ENCODE peak calls at places on chromosomes 16 and 17, in six cellular contexts. D is Panc1, A is GM23248, R is mammary epithelial cell, W is mesenchymal stem cell, P is GM06990. K is an unnamed sample.
A peak's percentile ranks its signal among the peaks of the same experiment; 100 is the strongest.

GRCh38 chr17:69575346-69575761 is 160.9 kb downstream of the MAP2K6 start:
- DNase-seq in D (no peak), A (peak; percentile 47), R (no peak), W (peak; percentile 90), P (no peak), K (peak; percentile 79)

GRCh38 chr16:68061396-68061795 is 23.8 kb upstream of the NFATC3 start:
- DNase-seq in D (no peak), A (no peak), R (no peak), W (no peak), P (no peak), K (no peak)

GRCh38 chr17:31499771-31500554 is 108.5 kb downstream of the RAB11FIP4 start:
- DNase-seq in D (no peak), A (peak; percentile 63), R (peak; percentile 87), W (no peak), P (no peak), K (peak; percentile 44)

GRCh38 chr16:18834873-18835272 is 33.5 kb upstream of the ARL6IP1 start:
- DNase-seq in D (no peak), A (no peak), R (no peak), W (no peak), P (no peak), K (no peak)

GRCh38 chr17:31488264-31488981 is 96.9 kb downstream of the RAB11FIP4 start:
- DNase-seq in D (no peak), A (no peak), R (peak; percentile 25), W (no peak), P (no peak), K (no peak)

GRCh38 chr17:70114405-70114804 is 39.4 kb downstream of the KCNJ16 start:
- DNase-seq in D (no peak), A (no peak), R (no peak), W (no peak), P (no peak), K (no peak)

GRCh38 chr16:35753559-35754390 is 2294.4 kb downstream of the TP53TG3F start:
- DNase-seq in D (no peak), A (no peak), R (no peak), W (no peak), P (no peak), K (no peak)

GRCh38 chr16:54847207-54847606 is 83.5 kb upstream of the IRX5 start:
- DNase-seq in D (no peak), A (peak; percentile 0), R (peak; percentile 100), W (no peak), P (no peak), K (no peak)

GRCh38 chr17:12395733-12396354 is 269.8 kb upstream of the MYOCD start:
- DNase-seq in D (no peak), A (peak; percentile 20), R (no peak), W (peak; percentile 35), P (no peak), K (peak; percentile 24)

GRCh38 chr16:57284206-57284951 is at the start of gene PLLP:
- DNase-seq in D (no peak), A (peak; percentile 52), R (peak; percentile 57), W (peak; percentile 66), P (peak; percentile 55), K (peak; percentile 61)

GRCh38 chr17:42891539-42892152 is 9.0 kb upstream of the G6PC1 start:
- DNase-seq in D (no peak), A (peak; percentile 65), R (no peak), W (peak; percentile 60), P (no peak), K (peak; percentile 16)

GRCh38 chr17:73694491-73694890 is 50.2 kb upstream of the SDK2 start:
- DNase-seq in D (no peak), A (no peak), R (no peak), W (no peak), P (no peak), K (no peak)

GRCh38 chr16:4947722-4948503 is 10.2 kb upstream of the SEC14L5 start:
- DNase-seq in D (no peak), A (no peak), R (no peak), W (no peak), P (no peak), K (no peak)

GRCh38 chr17:55294042-55294751 is 29.4 kb downstream of the HLF start:
- DNase-seq in D (no peak), A (no peak), R (no peak), W (no peak), P (no peak), K (no peak)

GRCh38 chr16:24013733-24014645 is 178.2 kb downstream of the PRKCB start:
- DNase-seq in D (no peak), A (no peak), R (peak; percentile 17), W (no peak), P (peak; percentile 83), K (no peak)

GRCh38 chr16:72840591-72841381 is 207.1 kb downstream of the ZFHX3 start:
- DNase-seq in D (no peak), A (no peak), R (no peak), W (no peak), P (no peak), K (no peak)

DNA sequence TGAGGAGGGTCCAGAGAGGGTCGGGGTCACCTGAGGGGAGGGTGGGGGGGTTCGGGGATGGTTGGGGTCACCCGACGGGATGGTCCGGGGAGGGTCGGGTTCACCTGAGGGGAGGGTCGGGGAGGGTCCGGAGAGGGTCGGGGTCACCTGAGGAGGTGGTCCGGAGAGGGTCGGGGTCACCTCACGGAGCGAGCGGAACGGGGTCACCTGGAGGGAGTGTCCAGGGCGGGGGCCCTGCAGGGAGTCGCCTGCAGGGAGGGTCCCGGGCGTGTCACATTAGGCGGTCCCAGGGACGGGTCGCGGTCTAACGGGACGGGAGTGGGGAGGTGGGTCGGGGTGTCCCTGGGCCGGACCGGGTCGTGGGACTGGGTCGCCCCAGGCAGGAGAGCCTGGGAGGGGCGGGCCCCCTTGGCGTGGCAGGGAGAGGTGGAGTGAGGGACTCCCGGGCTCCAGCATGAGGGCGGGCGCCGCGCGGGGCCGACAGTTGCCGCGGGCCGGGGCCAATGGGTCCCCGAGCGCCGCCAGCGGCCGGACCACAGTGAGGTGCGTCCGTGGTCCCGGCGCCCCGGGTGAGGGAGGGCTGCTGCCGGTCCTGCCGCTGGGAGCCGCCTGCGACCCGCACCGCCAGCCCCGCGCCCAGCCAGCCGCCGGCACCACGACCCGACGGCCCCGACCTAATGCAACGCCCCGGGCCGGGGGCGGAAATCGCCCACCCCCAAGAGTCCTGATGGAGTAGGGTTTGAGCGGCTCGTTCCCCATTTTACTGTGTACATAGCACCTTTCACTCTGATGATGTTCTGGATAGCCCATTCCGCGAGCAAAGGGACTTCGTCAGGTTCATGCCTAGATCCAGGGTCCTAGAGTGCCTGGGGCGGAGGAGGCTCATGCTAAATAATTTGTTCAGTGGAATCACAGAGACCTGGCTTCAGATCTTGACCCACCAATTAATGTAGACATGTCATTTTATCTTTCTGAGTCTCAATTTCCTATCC is 1.2 kb upstream of the ABCA3 start:
- DNase-seq in D (no peak), A (no peak), R (no peak), W (no peak), P (no peak), K (no peak)
- H3K36me3 ChIP-seq in D (no peaks in the 10 kb centered on the region), A (no peaks in the 10 kb centered on the region), R (no peaks in the 10 kb centered on the region), W (no peaks in the 10 kb centered on the region), P (no peaks in the 10 kb centered on the region), K (no peaks in the 10 kb centered on the region)

GRCh38 chr17:4551141-4551540 is 4.0 kb downstream of the MYBBP1A start:
- DNase-seq in D (no peak), A (peak; percentile 38), R (no peak), W (no peak), P (no peak), K (no peak)

GRCh38 chr17:4553669-4554068 is 1.5 kb downstream of the MYBBP1A start:
- DNase-seq in D (no peak), A (no peak), R (no peak), W (no peak), P (no peak), K (no peak)

GRCh38 chr17:4549781-4550533 is 5.2 kb downstream of the MYBBP1A start:
- DNase-seq in D (no peak), A (no peak), R (no peak), W (no peak), P (no peak), K (no peak)

GRCh38 chr17:4550534-4551039 is 4.6 kb downstream of the MYBBP1A start:
- DNase-seq in D (no peak), A (no peak), R (peak; percentile 38), W (no peak), P (no peak), K (no peak)

DNA sequence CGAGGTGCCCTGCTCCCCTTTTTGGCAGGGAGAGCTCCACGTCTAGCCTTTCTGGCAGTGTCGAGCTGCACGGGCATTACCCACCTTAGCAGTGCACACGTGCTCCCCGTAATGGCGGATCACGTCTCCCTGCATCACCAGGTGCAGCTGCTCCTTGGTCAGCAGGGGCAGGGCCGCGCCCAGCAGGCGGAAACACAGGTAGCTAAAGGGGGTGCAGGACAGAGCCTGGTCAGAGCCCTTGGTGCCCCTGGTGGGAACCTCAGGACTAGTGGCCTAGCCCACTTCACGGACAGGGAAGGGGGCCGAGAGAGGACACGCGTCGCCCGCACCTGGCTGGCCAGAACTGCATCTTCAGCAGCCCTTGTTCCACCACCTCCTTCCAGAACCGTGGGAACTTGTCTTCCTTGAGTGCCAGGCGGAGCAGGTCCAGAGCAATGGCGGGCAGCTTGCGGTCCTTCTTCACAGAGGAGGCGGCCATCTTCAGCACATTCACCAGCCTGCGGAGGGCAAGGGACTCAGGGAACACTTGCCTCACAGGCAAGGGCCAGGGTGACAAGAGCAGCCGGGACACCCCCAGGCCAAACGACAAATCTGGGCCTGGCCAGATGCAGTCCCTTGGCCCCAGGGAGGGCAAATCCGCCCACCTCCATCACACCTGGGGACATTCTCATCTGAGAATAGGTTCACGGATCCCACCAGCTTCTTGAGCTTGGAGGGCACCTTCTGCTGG is 3.2 kb downstream of the MYBBP1A start:
- DNase-seq in D (no peak), A (no peak), R (no peak), W (no peak), P (no peak), K (no peak)
- H3K36me3 ChIP-seq in D (peaks cover 2% of the 10 kb centered on the region), A (peaks cover 24% of the 10 kb centered on the region), R (peaks cover 25% of the 10 kb centered on the region), W (peaks cover 68% of the 10 kb centered on the region), P (peaks cover 42% of the 10 kb centered on the region), K (peaks cover 63% of the 10 kb centered on the region)

DNA sequence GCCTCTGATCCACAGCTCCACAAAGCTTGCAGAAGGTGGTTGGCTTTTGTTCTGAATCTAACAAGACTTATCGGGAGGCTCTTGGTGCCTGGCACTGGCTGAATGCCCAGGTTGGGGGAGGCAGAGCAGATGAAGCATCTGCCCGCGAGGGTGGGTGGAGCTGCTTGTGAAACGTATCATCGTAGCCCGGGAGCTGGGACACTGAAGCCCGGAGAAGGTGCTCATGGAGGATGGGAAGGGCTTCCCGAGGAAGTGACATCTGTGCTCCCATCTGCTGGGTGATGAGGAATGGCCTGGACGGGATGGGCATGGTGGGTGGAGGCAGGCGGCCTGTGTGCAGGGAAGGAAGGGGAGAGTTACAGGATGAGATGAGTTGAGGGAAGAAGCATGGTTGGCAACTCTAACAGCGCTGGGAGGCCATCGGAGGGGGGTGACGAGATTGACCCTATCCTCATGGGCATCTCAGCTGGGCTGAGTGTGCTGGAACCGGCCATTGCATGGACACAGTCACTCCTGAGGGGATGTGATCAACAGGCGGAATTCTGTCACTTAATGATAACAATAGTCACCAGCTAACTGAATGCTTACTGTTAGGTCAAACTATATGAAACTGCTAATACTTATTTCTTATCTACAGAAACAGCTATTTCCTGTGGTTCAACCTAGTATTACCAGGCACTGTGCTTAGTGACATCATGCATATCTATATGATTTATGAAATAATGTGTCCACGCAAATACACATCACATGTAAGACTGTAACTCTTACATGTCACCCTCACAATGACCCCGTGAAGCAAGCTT is 102.7 kb downstream of the ABCC6 start:
- DNase-seq in D (no peak), A (no peak), R (no peak), W (no peak), P (no peak), K (no peak)
- H3K36me3 ChIP-seq in D (peaks cover 14% of the 10 kb centered on the region), A (peaks cover 38% of the 10 kb centered on the region), R (peaks cover 8% of the 10 kb centered on the region), W (peaks cover 54% of the 10 kb centered on the region), P (peaks cover 44% of the 10 kb centered on the region), K (peaks cover 84% of the 10 kb centered on the region)

DNA sequence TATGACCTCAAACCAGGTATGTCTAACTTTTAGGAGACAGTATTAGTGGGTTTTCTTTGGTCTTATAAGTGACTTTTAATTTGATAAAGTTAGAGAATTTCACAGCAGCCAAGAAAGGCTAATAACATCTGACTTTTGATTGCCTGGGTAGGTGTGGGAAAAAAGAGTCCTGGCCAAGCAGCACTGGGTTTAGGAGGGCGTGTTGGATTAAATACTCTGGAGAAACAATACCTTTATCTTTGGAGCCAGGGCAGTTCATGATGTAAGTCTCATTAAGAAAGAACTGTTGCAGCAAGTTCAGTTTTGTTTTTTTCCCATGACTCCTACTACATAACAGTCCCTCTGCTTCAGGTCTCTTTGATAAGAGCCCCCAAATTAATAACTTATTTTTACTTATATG is 26.7 kb upstream of the MRC2 start:
- DNase-seq in D (no peak), A (no peak), R (no peak), W (no peak), P (no peak), K (no peak)
- H3K36me3 ChIP-seq in D (peaks cover 3% of the 10 kb centered on the region), A (peaks cover 41% of the 10 kb centered on the region), R (peaks cover 14% of the 10 kb centered on the region), W (peaks cover 22% of the 10 kb centered on the region), P (peaks cover 8% of the 10 kb centered on the region), K (peaks cover 65% of the 10 kb centered on the region)